ENCODE peak calls at places on chromosomes 6 and 20, in five cellular contexts. S is heart left ventricle, E is mucosa of descending colon, M is left ventricle myocardium inferior, G is neuronal stem cell. O is an unnamed sample.

GRCh38 chr6:134405386-134406087 is 87.6 kb upstream of the SGK1 start:
- DNase-seq in S (no peak), E (no peak), G (no peak), M (no peak), O (no peak)

GRCh38 chr20:57462781-57463180 is 62.2 kb downstream of the CTCFL start:
- DNase-seq in E (no peak), S (no peak), M (no peak), G (no peak), O (no peak)

GRCh38 chr6:166411721-166412151 is 29.0 kb upstream of the MPC1 start:
- DNase-seq in E (no peak), S (no peak), M (no peak), G (no peak), O (peak)

GRCh38 chr6:40802481-40802880 is 215.3 kb upstream of the LRFN2 start:
- DNase-seq in G (no peak), S (peak), M (no peak), E (no peak), O (no peak)

GRCh38 chr6:16683524-16684194 is 77.6 kb downstream of the ATXN1 start:
- DNase-seq in S (peak), M (no peak), G (no peak), E (no peak), O (no peak)

GRCh38 chr20:63558804-63559484 is 5.0 kb downstream of the FNDC11 start:
- DNase-seq in S (no peak), G (no peak), E (peak), M (no peak), O (no peak)

GRCh38 chr20:54306985-54307710 is 99.3 kb downstream of the PFDN4 start:
- DNase-seq in S (no peak), M (no peak), G (no peak), E (no peak), O (no peak)

GRCh38 chr6:142356271-142356938 is 54.6 kb downstream of the ADGRG6 start:
- DNase-seq in S (no peak), M (no peak), E (no peak), G (no peak), O (no peak)

GRCh38 chr20:51678041-51678697 is 90.0 kb downstream of the ATP9A start:
- DNase-seq in G (peak), S (no peak), E (no peak), M (no peak), O (no peak)

GRCh38 chr6:1081566-1081965 is 230.3 kb upstream of the FOXQ1 start:
- DNase-seq in M (no peak), G (no peak), S (no peak), E (no peak), O (no peak)

GRCh38 chr6:19380287-19380686 is 456.9 kb upstream of the ID4 start:
- DNase-seq in M (no peak), S (no peak), G (no peak), E (no peak), O (no peak)

GRCh38 chr20:49641683-49642649 is 71.7 kb downstream of the B4GALT5 start:
- DNase-seq in M (no peak), S (no peak), G (no peak), E (peak), O (no peak)

GRCh38 chr6:152087096-152087495 is 279.6 kb downstream of the ESR1 start:
- DNase-seq in M (no peak), G (no peak), E (no peak), S (no peak), O (no peak)

GRCh38 chr6:151004415-151005024 is 139.0 kb downstream of the MTHFD1L start:
- DNase-seq in G (no peak), M (no peak), E (no peak), S (peak), O (peak)

GRCh38 chr20:34099675-34100074 is 12.4 kb downstream of the EIF2S2 start:
- DNase-seq in G (no peak), E (no peak), M (no peak), S (no peak), O (no peak)

GRCh38 chr6:21846541-21847451 is 253.2 kb downstream of the SOX4 start:
- DNase-seq in G (peak), S (no peak), E (peak), M (no peak), O (peak)

GRCh38 chr6:109024368-109024767 is 70.3 kb downstream of the SESN1 start:
- DNase-seq in M (no peak), E (no peak), G (no peak), S (no peak), O (no peak)

GRCh38 chr20:12535316-12535715 is 473.5 kb upstream of the SPTLC3 start:
- DNase-seq in S (no peak), M (no peak), E (no peak), G (no peak), O (no peak)

GRCh38 chr20:57545927-57546662 is 14.8 kb upstream of the PCK1 start:
- DNase-seq in S (no peak), M (no peak), G (no peak), E (no peak), O (no peak)

DNA sequence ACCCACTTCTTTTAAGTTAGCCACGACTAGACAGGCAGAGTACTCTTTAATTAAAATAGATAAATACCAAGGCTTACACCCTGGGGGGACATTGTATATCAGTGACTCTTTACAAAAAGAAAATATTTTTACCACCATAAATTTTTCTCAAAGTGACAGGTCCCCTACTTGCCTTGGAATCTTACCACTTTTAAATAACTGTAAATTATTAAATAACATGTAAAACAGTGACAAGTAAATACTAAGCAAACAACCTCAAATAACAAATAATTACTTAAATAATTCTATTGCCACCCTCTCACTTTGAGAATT is 116.3 kb downstream of the OGFRL1 start:
- DNase-seq in M (no peak), G (no peak), S (no peak), E (no peak), O (no peak)
- H3K4me3 ChIP-seq in M (peak), G (no peak), S (no peak), E (no peak), O (no peak)

GRCh38 chr6:85462673-85463072 is 12.8 kb downstream of the NT5E start:
- DNase-seq in E (no peak), G (no peak), S (no peak), M (no peak), O (no peak)
- H3K4me3 ChIP-seq in E (no peak), G (no peak), S (no peak), M (no peak), O (no peak)

DNA sequence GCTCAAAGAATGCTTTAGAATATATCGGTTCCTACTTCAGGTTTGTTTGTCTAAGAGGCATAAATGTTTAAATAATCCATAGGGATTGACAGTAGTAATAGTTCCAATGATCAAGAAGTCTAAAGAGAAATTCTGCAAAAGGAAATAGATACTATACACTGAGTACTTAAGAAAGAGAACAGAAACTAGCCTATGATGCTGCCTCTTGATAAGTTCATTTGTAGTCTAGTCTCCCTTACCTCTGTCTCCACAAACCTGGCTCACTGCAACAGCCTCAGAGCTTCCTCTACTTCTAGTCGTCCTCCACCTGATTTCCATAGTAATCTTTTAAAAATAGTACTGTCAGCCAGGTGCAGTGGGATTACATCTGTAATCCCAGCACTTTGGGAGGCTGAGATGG is 511.8 kb downstream of the LMBRD1 start:
- DNase-seq in G (no peak), E (no peak), S (no peak), M (no peak), O (no peak)
- H3K4me3 ChIP-seq in G (no peak), E (no peak), S (no peak), M (no peak), O (no peak)

GRCh38 chr6:154229796-154230195 is 126.8 kb downstream of the IPCEF1 start:
- DNase-seq in E (no peak), G (no peak), S (no peak), M (no peak), O (peak)
- H3K4me3 ChIP-seq in E (no peak), G (no peak), S (no peak), M (no peak), O (peak)

GRCh38 chr6:143743256-143744166 is 65.7 kb downstream of the PHACTR2 start:
- DNase-seq in E (no peak), S (peak), G (no peak), M (peak), O (no peak)
- H3K4me3 ChIP-seq in E (no peak), S (peak), G (no peak), M (peak), O (no peak)

GRCh38 chr6:11637266-11637665 is 99.7 kb downstream of the TMEM170B start:
- DNase-seq in E (no peak), S (no peak), M (no peak), G (no peak), O (no peak)
- H3K4me3 ChIP-seq in E (no peak), S (no peak), M (no peak), G (no peak), O (no peak)

GRCh38 chr6:54850061-54850460 is 3.5 kb downstream of the FAM83B start:
- DNase-seq in E (no peak), G (no peak), M (no peak), S (no peak), O (no peak)

GRCh38 chr6:54847799-54848597 is 1.4 kb downstream of the FAM83B start:
- DNase-seq in G (no peak), M (no peak), E (no peak), S (no peak), O (no peak)

GRCh38 chr6:54846243-54846856 is at the start of gene FAM83B:
- DNase-seq in S (no peak), E (peak), M (no peak), G (peak), O (no peak)

GRCh38 chr6:54846857-54847721 is 518 bp downstream of the FAM83B start:
- DNase-seq in S (no peak), G (peak), E (peak), M (no peak), O (no peak)
- H3K4me3 ChIP-seq in S (peak), G (peak), E (peak), M (peak), O (no peak)

O was measured in GM12865.